ENCODE peak calls at places on chromosomes 12 and 14, in seven cellular contexts. One of them, this sample, is unnamed.

GRCh38 chr12:52539024-52539820 is 13.7 kb downstream of the KRT71 start:
- DNase-seq in IMR-90: peak; percentile 20
- DNase-seq in mesenchymal stem cell: peak; percentile 38
- DNase-seq in H9: no peak
- DNase-seq in trophoblast cell: no peak
- DNase-seq in H1: no peak
- DNase-seq in mesendoderm: no peak
- DNase-seq in this sample: no peak

GRCh38 chr12:49553512-49554088 is 14.3 kb downstream of the MCRS1 start:
- DNase-seq in IMR-90: no peak
- DNase-seq in mesenchymal stem cell: peak; percentile 17
- DNase-seq in H9: no peak
- DNase-seq in trophoblast cell: peak; percentile 28
- DNase-seq in H1: no peak
- DNase-seq in mesendoderm: peak; percentile 81
- DNase-seq in this sample: no peak

GRCh38 chr14:100290607-100291304 is 15.5 kb downstream of the SLC25A29 start:
- DNase-seq in IMR-90: no peak
- DNase-seq in mesenchymal stem cell: no peak
- DNase-seq in H9: no peak
- DNase-seq in trophoblast cell: no peak
- DNase-seq in H1: no peak
- DNase-seq in mesendoderm: no peak
- DNase-seq in this sample: no peak

GRCh38 chr12:30067156-30067555 is 283.4 kb upstream of the TMTC1 start:
- DNase-seq in IMR-90: peak; percentile 36
- DNase-seq in mesenchymal stem cell: peak; percentile 32
- DNase-seq in H9: no peak
- DNase-seq in trophoblast cell: no peak
- DNase-seq in H1: no peak
- DNase-seq in mesendoderm: no peak
- DNase-seq in this sample: no peak

GRCh38 chr14:87397499-87397898 is 595.5 kb downstream of the GALC start:
- DNase-seq in IMR-90: no peak
- DNase-seq in mesenchymal stem cell: no peak
- DNase-seq in H9: no peak
- DNase-seq in trophoblast cell: no peak
- DNase-seq in H1: no peak
- DNase-seq in mesendoderm: no peak
- DNase-seq in this sample: no peak

GRCh38 chr12:46332260-46332659 is 40.3 kb downstream of the SLC38A2 start:
- DNase-seq in IMR-90: peak; percentile 77
- DNase-seq in mesenchymal stem cell: peak; percentile 76
- DNase-seq in H9: no peak
- DNase-seq in trophoblast cell: peak; percentile 10
- DNase-seq in H1: no peak
- DNase-seq in mesendoderm: no peak
- DNase-seq in this sample: no peak

GRCh38 chr14:24473211-24473610 is 30.6 kb upstream of the SDR39U1 start:
- DNase-seq in IMR-90: no peak
- DNase-seq in mesenchymal stem cell: no peak
- DNase-seq in H9: no peak
- DNase-seq in trophoblast cell: no peak
- DNase-seq in H1: no peak
- DNase-seq in mesendoderm: no peak
- DNase-seq in this sample: no peak

GRCh38 chr12:104630230-104630670 is 173.5 kb downstream of the CHST11 start:
- DNase-seq in IMR-90: no peak
- DNase-seq in mesenchymal stem cell: no peak
- DNase-seq in H9: no peak
- DNase-seq in trophoblast cell: no peak
- DNase-seq in H1: no peak
- DNase-seq in mesendoderm: no peak
- DNase-seq in this sample: no peak

GRCh38 chr14:67623114-67623513 is 3.4 kb downstream of the ARG2 start:
- DNase-seq in IMR-90: no peak
- DNase-seq in mesenchymal stem cell: no peak
- DNase-seq in H9: no peak
- DNase-seq in trophoblast cell: peak; percentile 44
- DNase-seq in H1: no peak
- DNase-seq in mesendoderm: peak; percentile 60
- DNase-seq in this sample: no peak

GRCh38 chr12:51913071-51914033 is 6.0 kb downstream of the ACVRL1 start:
- DNase-seq in IMR-90: no peak
- DNase-seq in mesenchymal stem cell: no peak
- DNase-seq in H9: peak; percentile 74
- DNase-seq in trophoblast cell: no peak
- DNase-seq in H1: no peak
- DNase-seq in mesendoderm: no peak
- DNase-seq in this sample: no peak

GRCh38 chr14:20750194-20750593 is 4.5 kb downstream of the EDDM3A start:
- DNase-seq in IMR-90: no peak
- DNase-seq in mesenchymal stem cell: no peak
- DNase-seq in H9: no peak
- DNase-seq in trophoblast cell: no peak
- DNase-seq in H1: no peak
- DNase-seq in mesendoderm: no peak
- DNase-seq in this sample: no peak

GRCh38 chr14:70822706-70823185 is 13.4 kb upstream of the MAP3K9 start:
- DNase-seq in IMR-90: peak; percentile 2
- DNase-seq in mesenchymal stem cell: peak; percentile 52
- DNase-seq in H9: peak; percentile 87
- DNase-seq in trophoblast cell: peak; percentile 88
- DNase-seq in H1: peak; percentile 65
- DNase-seq in mesendoderm: peak; percentile 92
- DNase-seq in this sample: peak; percentile 58

GRCh38 chr12:4434721-4435425 is 10.7 kb downstream of the FGF6 start:
- DNase-seq in IMR-90: no peak
- DNase-seq in mesenchymal stem cell: no peak
- DNase-seq in H9: peak; percentile 14
- DNase-seq in trophoblast cell: no peak
- DNase-seq in H1: no peak
- DNase-seq in mesendoderm: no peak
- DNase-seq in this sample: no peak

GRCh38 chr14:101600336-101600890 is 39.1 kb downstream of the DIO3 start:
- DNase-seq in IMR-90: no peak
- DNase-seq in mesenchymal stem cell: no peak
- DNase-seq in H9: no peak
- DNase-seq in trophoblast cell: no peak
- DNase-seq in H1: no peak
- DNase-seq in mesendoderm: no peak
- DNase-seq in this sample: no peak

GRCh38 chr14:89654998-89655397 is 238.0 kb upstream of the FOXN3 start:
- DNase-seq in IMR-90: no peak
- DNase-seq in mesenchymal stem cell: no peak
- DNase-seq in H9: no peak
- DNase-seq in trophoblast cell: no peak
- DNase-seq in H1: no peak
- DNase-seq in mesendoderm: no peak
- DNase-seq in this sample: no peak

GRCh38 chr12:68291396-68292036 is 38.1 kb upstream of the IL22 start:
- DNase-seq in IMR-90: no peak
- DNase-seq in mesenchymal stem cell: no peak
- DNase-seq in H9: no peak
- DNase-seq in trophoblast cell: no peak
- DNase-seq in H1: no peak
- DNase-seq in mesendoderm: no peak
- DNase-seq in this sample: no peak

GRCh38 chr14:21917699-21918436 is 244.2 kb upstream of the OR4E1 start:
- DNase-seq in IMR-90: peak; percentile 41
- DNase-seq in mesenchymal stem cell: peak; percentile 38
- DNase-seq in H9: no peak
- DNase-seq in trophoblast cell: peak; percentile 78
- DNase-seq in H1: no peak
- DNase-seq in mesendoderm: peak; percentile 51
- DNase-seq in this sample: peak; percentile 33

GRCh38 chr14:67970923-67971322 is 151.3 kb downstream of the RAD51B start:
- DNase-seq in IMR-90: peak; percentile 9
- DNase-seq in mesenchymal stem cell: no peak
- DNase-seq in H9: no peak
- DNase-seq in trophoblast cell: no peak
- DNase-seq in H1: no peak
- DNase-seq in mesendoderm: no peak
- DNase-seq in this sample: no peak

DNA sequence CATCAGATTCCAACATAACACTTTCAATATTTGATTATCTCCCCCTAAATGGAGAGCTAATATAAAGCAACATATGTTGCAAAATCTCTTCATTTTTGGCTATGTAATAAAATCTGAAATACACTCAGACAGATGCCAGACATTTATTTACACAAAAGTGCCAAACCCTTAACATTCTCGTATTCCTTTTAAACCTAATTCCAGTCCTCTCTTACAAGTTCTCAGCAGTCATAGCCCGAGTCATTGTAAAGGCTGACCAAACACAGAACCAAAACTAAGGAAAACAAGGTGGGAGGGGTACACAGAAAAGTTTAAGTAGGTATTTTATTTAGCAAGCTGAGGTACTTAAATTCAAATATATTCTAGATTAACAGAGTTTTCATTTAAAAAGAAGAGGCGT is 81.4 kb downstream of the LRP6 start:
- DNase-seq in IMR-90: peak; percentile 20
- DNase-seq in mesenchymal stem cell: no peak
- DNase-seq in H9: no peak
- DNase-seq in trophoblast cell: no peak
- DNase-seq in H1: no peak
- DNase-seq in mesendoderm: no peak
- DNase-seq in this sample: no peak
- H2BK5ac ChIP-seq in IMR-90: no peak overlapping the region
- H2BK5ac ChIP-seq in mesenchymal stem cell: no peak overlapping the region
- H2BK5ac ChIP-seq in H9: no peak overlapping the region
- H2BK5ac ChIP-seq in trophoblast cell: no peak overlapping the region
- H2BK5ac ChIP-seq in H1: no peak overlapping the region
- H2BK5ac ChIP-seq in mesendoderm: no peak overlapping the region
- H2BK5ac ChIP-seq in this sample: no peak overlapping the region

DNA sequence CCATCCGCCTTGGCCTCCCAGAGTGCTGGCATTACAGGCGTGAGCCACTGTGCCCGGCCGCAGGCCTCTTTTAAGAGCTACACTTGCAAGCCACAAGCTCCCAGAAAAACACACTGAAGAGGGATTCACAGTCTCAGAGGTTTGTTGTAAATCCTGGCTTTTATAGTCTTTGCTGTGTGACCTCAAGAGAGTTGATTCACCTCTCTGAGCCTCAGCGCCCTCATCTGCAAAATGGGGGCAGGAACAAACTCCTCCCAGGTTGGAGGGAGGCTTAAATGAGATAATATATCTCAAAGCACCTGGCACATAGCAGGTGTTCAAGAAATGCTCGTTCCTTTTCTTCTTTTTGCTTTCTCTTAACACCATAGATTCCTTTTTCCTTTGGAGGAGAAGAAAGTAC is 3.9 kb upstream of the TCHP start:
- DNase-seq in IMR-90: no peak
- DNase-seq in mesenchymal stem cell: no peak
- DNase-seq in H9: no peak
- DNase-seq in trophoblast cell: no peak
- DNase-seq in H1: no peak
- DNase-seq in mesendoderm: no peak
- DNase-seq in this sample: no peak
- H3K4ac ChIP-seq in IMR-90: no peak overlapping the region
- H3K4ac ChIP-seq in mesenchymal stem cell: no peak overlapping the region
- H3K4ac ChIP-seq in H9: no peak overlapping the region
- H3K4ac ChIP-seq in trophoblast cell: no peak overlapping the region
- H3K4ac ChIP-seq in H1: no peak overlapping the region
- H3K4ac ChIP-seq in mesendoderm: no peak overlapping the region
- H3K4ac ChIP-seq in this sample: no peak overlapping the region

DNA sequence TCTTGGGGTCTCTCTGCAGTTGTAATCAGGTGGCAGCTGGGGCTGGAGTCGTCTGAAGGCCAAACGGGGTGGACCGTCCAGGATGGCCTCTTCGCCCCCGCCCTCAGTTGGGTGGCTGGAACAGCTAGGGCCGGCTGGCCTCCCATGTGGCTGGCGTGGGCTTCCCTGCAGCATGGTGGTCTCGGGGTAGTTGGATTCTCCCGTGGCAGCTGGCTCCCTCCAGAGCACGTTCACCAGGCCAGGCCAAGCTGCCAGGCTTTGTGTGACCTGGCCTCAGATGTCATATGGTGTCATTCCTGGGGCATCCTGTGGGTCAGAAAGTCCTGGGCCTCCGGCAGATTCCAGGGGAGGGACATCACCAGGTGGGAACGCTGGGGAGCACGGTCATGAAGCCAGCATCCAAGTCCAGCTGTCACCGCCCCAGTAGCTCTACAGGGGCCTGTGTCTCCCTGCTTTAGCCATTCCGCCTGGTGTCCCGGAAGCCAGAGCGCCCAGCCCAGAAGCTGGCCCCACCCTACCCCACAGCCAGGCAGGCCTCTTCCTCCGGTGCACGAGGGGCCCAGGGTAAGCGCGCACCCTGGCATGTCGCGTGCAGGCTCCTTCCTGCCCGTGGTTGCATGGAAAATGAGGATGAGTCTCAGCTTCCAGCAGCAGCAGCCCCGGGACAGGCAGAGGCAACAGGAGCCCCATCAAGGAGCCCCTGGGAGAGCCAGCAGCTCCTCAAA is 1.3 kb upstream of the NUDT14 start:
- DNase-seq in IMR-90: no peak
- DNase-seq in mesenchymal stem cell: no peak
- DNase-seq in H9: no peak
- DNase-seq in trophoblast cell: no peak
- DNase-seq in H1: no peak
- DNase-seq in mesendoderm: no peak
- DNase-seq in this sample: no peak
- H2BK5ac ChIP-seq in IMR-90: no peak overlapping the region
- H2BK5ac ChIP-seq in mesenchymal stem cell: no peak overlapping the region
- H2BK5ac ChIP-seq in H9: no peak overlapping the region
- H2BK5ac ChIP-seq in trophoblast cell: no peak overlapping the region
- H2BK5ac ChIP-seq in H1: no peak overlapping the region
- H2BK5ac ChIP-seq in mesendoderm: no peak overlapping the region
- H2BK5ac ChIP-seq in this sample: no peak overlapping the region

GRCh38 chr14:38758661-38759060 is 344.4 kb downstream of the SEC23A start:
- DNase-seq in IMR-90: no peak
- DNase-seq in mesenchymal stem cell: no peak
- DNase-seq in H9: no peak
- DNase-seq in trophoblast cell: no peak
- DNase-seq in H1: no peak
- DNase-seq in mesendoderm: no peak
- DNase-seq in this sample: no peak

GRCh38 chr14:38762436-38762835 is 340.6 kb downstream of the SEC23A start:
- DNase-seq in IMR-90: no peak
- DNase-seq in mesenchymal stem cell: no peak
- DNase-seq in H9: no peak
- DNase-seq in trophoblast cell: no peak
- DNase-seq in H1: no peak
- DNase-seq in mesendoderm: no peak
- DNase-seq in this sample: no peak

GRCh38 chr14:38761033-38761432 is 342.0 kb downstream of the SEC23A start:
- DNase-seq in IMR-90: no peak
- DNase-seq in mesenchymal stem cell: no peak
- DNase-seq in H9: no peak
- DNase-seq in trophoblast cell: no peak
- DNase-seq in H1: no peak
- DNase-seq in mesendoderm: no peak
- DNase-seq in this sample: no peak

DNA sequence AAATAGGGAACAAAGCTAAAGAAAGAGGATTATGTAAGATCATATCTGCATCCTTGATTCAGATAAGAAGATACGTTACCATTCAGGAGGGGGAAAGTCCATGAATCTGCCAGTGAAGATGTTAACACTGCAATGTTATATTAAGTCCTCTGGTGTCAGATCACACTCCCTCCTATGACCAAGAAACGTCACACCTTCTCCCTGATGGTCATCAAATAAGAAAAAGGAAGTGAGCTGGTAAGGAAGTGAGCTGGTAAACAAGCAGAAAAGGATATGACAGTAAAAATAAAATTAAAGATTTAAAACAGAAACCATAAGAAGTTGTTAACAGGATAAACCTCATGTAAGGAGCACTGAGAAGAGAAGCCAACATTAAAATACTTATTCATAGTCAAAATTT is 340.2 kb downstream of the SEC23A start:
- DNase-seq in IMR-90: no peak
- DNase-seq in mesenchymal stem cell: no peak
- DNase-seq in H9: no peak
- DNase-seq in trophoblast cell: no peak
- DNase-seq in H1: no peak
- DNase-seq in mesendoderm: no peak
- DNase-seq in this sample: no peak
- H3K4ac ChIP-seq in IMR-90: no peak overlapping the region
- H3K4ac ChIP-seq in mesenchymal stem cell: no peak overlapping the region
- H3K4ac ChIP-seq in H9: no peak overlapping the region
- H3K4ac ChIP-seq in trophoblast cell: no peak overlapping the region
- H3K4ac ChIP-seq in H1: no peak overlapping the region
- H3K4ac ChIP-seq in mesendoderm: no peak overlapping the region
- H3K4ac ChIP-seq in this sample: no peak overlapping the region